ENCODE peak calls at places on chromosomes 3 and 15, in eight cellular contexts. H, Q, U, T, E, S, O and B are unnamed samples. For H3K36me3 and H3K27me3, the result is how much of the 10 kb centered on the place peaks cover.

GRCh38 chr15:64355559-64356442 is at the start of gene CSNK1G1:
- DNase-seq in H (peak), Q (peak), U (peak), T (peak), E (peak), S (peak), O (peak), B (peak)

GRCh38 chr3:34268032-34268760 is 469.8 kb downstream of the PDCD6IP start:
- DNase-seq in H (no peak), Q (no peak), U (no peak), T (no peak), E (no peak), S (no peak), O (no peak), B (no peak)

GRCh38 chr3:12707425-12707824 is 43.5 kb upstream of the RAF1 start:
- DNase-seq in H (no peak), Q (no peak), U (no peak), T (no peak), E (no peak), S (peak), O (no peak), B (no peak)

GRCh38 chr3:170997966-170998913 is 28.3 kb downstream of the SLC2A2 start:
- DNase-seq in H (no peak), Q (no peak), U (no peak), T (no peak), E (no peak), S (peak), O (no peak), B (peak)

GRCh38 chr3:114445233-114445632 is 151.4 kb downstream of the TIGIT start:
- DNase-seq in H (no peak), Q (no peak), U (no peak), T (no peak), E (no peak), S (peak), O (no peak), B (no peak)

GRCh38 chr3:175977968-175978752 is 1119.0 kb downstream of the NAALADL2 start:
- DNase-seq in H (no peak), Q (no peak), U (no peak), T (no peak), E (no peak), S (no peak), O (peak), B (no peak)

GRCh38 chr3:184816654-184817053 is 4.7 kb downstream of the VPS8 start:
- DNase-seq in H (no peak), Q (no peak), U (no peak), T (no peak), E (no peak), S (peak), O (no peak), B (no peak)

GRCh38 chr15:50458713-50459112 is 34.5 kb downstream of the USP8 start:
- DNase-seq in H (no peak), Q (no peak), U (no peak), T (no peak), E (no peak), S (no peak), O (no peak), B (no peak)

GRCh38 chr3:4977001-4977888 is 2.0 kb upstream of the BHLHE40 start:
- DNase-seq in H (peak), Q (peak), U (peak), T (peak), E (peak), S (peak), O (peak), B (peak)

GRCh38 chr3:168024537-168024941 is 71.2 kb downstream of the GOLIM4 start:
- DNase-seq in H (no peak), Q (no peak), U (no peak), T (no peak), E (no peak), S (peak), O (no peak), B (peak)

GRCh38 chr3:157786216-157786615 is 283.0 kb upstream of the VEPH1 start:
- DNase-seq in H (no peak), Q (no peak), U (no peak), T (no peak), E (no peak), S (peak), O (no peak), B (no peak)

GRCh38 chr3:4956743-4957142 is 22.5 kb upstream of the BHLHE40 start:
- DNase-seq in H (no peak), Q (no peak), U (no peak), T (no peak), E (no peak), S (no peak), O (no peak), B (no peak)

GRCh38 chr3:178492496-178492895 is 43.7 kb upstream of the KCNMB2 start:
- DNase-seq in H (no peak), Q (no peak), U (no peak), T (no peak), E (no peak), S (no peak), O (no peak), B (no peak)

GRCh38 chr3:107767897-107768605 is 245.3 kb downstream of the BBX start:
- DNase-seq in H (no peak), Q (no peak), U (no peak), T (no peak), E (no peak), S (no peak), O (no peak), B (no peak)

GRCh38 chr3:43423142-43423541 is 136.8 kb downstream of the SNRK start:
- DNase-seq in H (no peak), Q (peak), U (peak), T (no peak), E (no peak), S (peak), O (peak), B (peak)

GRCh38 chr3:8996681-8997121 is 33.4 kb upstream of the RAD18 start:
- DNase-seq in H (no peak), Q (peak), U (peak), T (no peak), E (no peak), S (peak), O (no peak), B (no peak)

GRCh38 chr15:72758195-72758594 is 25.4 kb downstream of the ADPGK start:
- DNase-seq in H (no peak), Q (no peak), U (no peak), T (no peak), E (no peak), S (peak), O (no peak), B (peak)
- H3K36me3 ChIP-seq in H (under half), Q (half or more), U (half or more), T (half or more), E (under half), S (under half), O (under half), B (half or more)

DNA sequence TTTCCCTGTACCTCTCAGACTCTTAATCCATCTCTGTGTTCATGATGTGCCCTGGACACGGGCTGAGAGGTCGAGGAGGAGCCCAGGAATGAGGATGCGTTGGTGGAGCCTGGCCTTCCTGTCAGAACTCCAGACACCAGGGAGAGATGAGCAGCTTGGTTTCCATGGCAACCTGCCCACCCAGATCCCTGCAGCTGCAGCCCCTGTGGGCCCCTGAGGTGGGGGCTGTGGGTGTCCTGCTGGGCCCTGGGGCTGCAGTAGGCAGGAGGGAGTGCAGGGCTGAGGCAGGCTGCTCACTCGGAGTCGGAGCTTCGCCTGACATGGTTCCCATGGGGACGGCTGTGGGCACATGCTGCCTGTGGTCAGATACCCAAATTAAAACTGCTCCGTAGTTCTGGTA is 7.7 kb upstream of the SCN10A start:
- DNase-seq in H (no peak), Q (no peak), U (no peak), T (no peak), E (no peak), S (peak), O (no peak), B (no peak)
- H3K27me3 ChIP-seq in H (under half), Q (under half), U (under half), T (under half), E (under half), S (under half), O (under half), B (under half)

GRCh38 chr15:74598126-74598842 is 17.4 kb upstream of the CLK3 start:
- DNase-seq in H (peak), Q (peak), U (peak), T (peak), E (peak), S (peak), O (peak), B (peak)
- H3K4me3 ChIP-seq in H (peak), Q (peak), U (peak), T (peak), E (peak), S (peak), O (peak), B (peak)

DNA sequence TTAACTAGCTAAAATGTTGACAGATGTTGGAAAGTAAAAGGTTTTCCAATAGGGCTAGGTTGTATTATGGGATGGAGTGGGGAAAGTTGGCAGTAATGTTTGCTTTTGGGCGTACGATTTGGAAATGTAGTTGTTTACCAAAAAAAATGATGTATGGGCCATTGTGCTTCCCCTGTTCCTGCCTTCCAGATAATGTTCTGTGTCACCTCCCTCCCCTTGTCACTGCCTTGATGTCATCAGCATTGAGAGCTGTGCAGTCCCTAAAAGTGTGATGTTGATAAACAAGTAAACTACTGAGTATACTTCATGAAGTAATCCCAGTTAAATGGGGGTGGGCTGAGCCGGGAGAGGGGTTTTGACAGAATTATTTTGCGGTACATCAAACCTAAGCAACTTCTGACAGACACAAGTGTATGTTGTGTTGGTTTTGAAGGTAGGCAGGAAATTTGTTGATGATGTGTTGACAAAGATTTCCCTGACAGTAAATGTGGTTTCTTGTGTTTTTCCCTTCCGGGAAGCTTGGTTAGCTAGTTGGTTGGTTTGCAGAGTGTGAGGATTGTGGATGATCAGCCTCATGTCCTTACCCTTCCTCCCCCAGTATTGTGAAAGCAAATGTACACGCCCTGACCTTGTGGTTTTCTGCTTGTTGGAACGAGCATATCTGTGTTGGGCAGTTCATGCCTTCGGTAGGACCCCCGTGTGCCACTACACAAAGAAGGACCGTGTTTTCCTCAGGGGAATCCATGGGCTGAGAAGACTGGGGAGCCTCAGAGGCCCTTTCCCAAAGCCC is 87.3 kb downstream of the PGPEP1L start:
- DNase-seq in H (no peak), Q (no peak), U (no peak), T (no peak), E (no peak), S (no peak), O (no peak), B (no peak)
- H3K36me3 ChIP-seq in H (under half), Q (half or more), U (half or more), T (under half), E (under half), S (half or more), O (under half), B (under half)